ENCODE peak calls at places on chromosome 11, in four cellular contexts. B is germinal center, Y is mesendoderm, E is NCI-H1105. J is an unnamed sample.

GRCh38 chr11:2258501-2259465 is 11.6 kb downstream of the ASCL2 start:
- DNase-seq in B (no peak), Y (no peak), E (no peak), J (no peak)

GRCh38 chr11:68962527-68963250 is 18.1 kb downstream of the MRGPRD start:
- DNase-seq in E (no peak), B (no peak), Y (no peak), J (no peak)

GRCh38 chr11:75797116-75797515 is 17.9 kb upstream of the UVRAG start:
- DNase-seq in B (peak; percentile 29), E (no peak), Y (no peak), J (no peak)

GRCh38 chr11:17734418-17734911 is at the start of gene KCNC1:
- DNase-seq in E (peak; percentile 74), B (no peak), Y (peak; percentile 59), J (peak; percentile 81)

GRCh38 chr11:87456499-87456898 is 418.8 kb downstream of the TMEM135 start:
- DNase-seq in Y (no peak), B (no peak), E (no peak), J (no peak)

GRCh38 chr11:35367491-35367890 is 51.9 kb downstream of the SLC1A2 start:
- DNase-seq in Y (no peak), E (no peak), B (no peak), J (no peak)

GRCh38 chr11:125370561-125371389 is 125.3 kb downstream of the FEZ1 start:
- DNase-seq in Y (peak; percentile 55), B (no peak), E (no peak), J (peak; percentile 17)

GRCh38 chr11:2355000-2355644 is 22.0 kb upstream of the CD81 start:
- DNase-seq in B (no peak), Y (no peak), E (no peak), J (no peak)

GRCh38 chr11:1491379-1491778 is 4.8 kb upstream of the MOB2 start:
- DNase-seq in B (no peak), E (no peak), Y (no peak), J (no peak)

GRCh38 chr11:77104727-77105126 is 2.1 kb downstream of the OMP start:
- DNase-seq in Y (no peak), B (no peak), E (no peak), J (no peak)

GRCh38 chr11:92829671-92830070 is 139.8 kb upstream of the MTNR1B start:
- DNase-seq in B (no peak), E (no peak), Y (no peak), J (no peak)

GRCh38 chr11:45934580-45935318 is 12.3 kb downstream of the LARGE2 start:
- DNase-seq in E (no peak), B (no peak), Y (no peak), J (no peak)

GRCh38 chr11:64854534-64855502 is 10.4 kb upstream of the CDC42BPG start:
- DNase-seq in Y (peak; percentile 92), B (no peak), E (no peak), J (no peak)

GRCh38 chr11:95067042-95067827 is 516 bp downstream of the SRSF8 start:
- DNase-seq in B (peak; percentile 59), Y (peak; percentile 91), E (peak; percentile 77), J (peak; percentile 79)

GRCh38 chr11:34111722-34112270 is 6.4 kb downstream of the NAT10 start:
- DNase-seq in E (no peak), Y (no peak), B (no peak), J (no peak)

GRCh38 chr11:96073536-96073935 is 149.6 kb upstream of the MTMR2 start:
- DNase-seq in E (no peak), Y (no peak), B (no peak), J (no peak)

GRCh38 chr11:75507571-75507970 is 18.2 kb downstream of the GDPD5 start:
- DNase-seq in B (no peak), Y (no peak), E (no peak), J (no peak)

GRCh38 chr11:28833670-28834069 is 725.5 kb downstream of the METTL15 start:
- DNase-seq in E (no peak), B (no peak), Y (peak; percentile 56), J (no peak)

GRCh38 chr11:86737752-86738151 is 62.6 kb upstream of the PRSS23 start:
- DNase-seq in B (no peak), Y (no peak), E (no peak), J (peak; percentile 1)

GRCh38 chr11:20611445-20611844 is 12.0 kb downstream of the SLC6A5 start:
- DNase-seq in E (no peak), Y (no peak), B (no peak), J (no peak)

GRCh38 chr11:24298126-24298525 is 198.7 kb upstream of the LUZP2 start:
- DNase-seq in E (no peak), B (no peak), Y (no peak), J (peak; percentile 17)

GRCh38 chr11:131530411-131530810 is 160.0 kb downstream of the NTM start:
- DNase-seq in E (no peak), Y (no peak), B (no peak), J (no peak)

GRCh38 chr11:2404735-2405196 is 4.2 kb downstream of the TSSC4 start:
- DNase-seq in E (no peak), B (no peak), Y (no peak), J (no peak)

GRCh38 chr11:75667831-75668507 is 869 bp downstream of the MAP6 start:
- DNase-seq in B (peak; percentile 71), Y (peak; percentile 74), E (peak; percentile 86), J (peak; percentile 76)

GRCh38 chr11:72821221-72821919 is 7.2 kb downstream of the ATG16L2 start:
- DNase-seq in B (no peak), Y (no peak), E (peak; percentile 45), J (peak; percentile 69)

GRCh38 chr11:86167499-86168161 is 76.9 kb upstream of the EED start:
- DNase-seq in Y (no peak), B (no peak), E (no peak), J (peak; percentile 17)

GRCh38 chr11:111454561-111455192 is 57.5 kb downstream of the BTG4 start:
- DNase-seq in E (peak; percentile 40), Y (peak; percentile 76), B (peak; percentile 52), J (no peak)

GRCh38 chr11:3808846-3809623 is 675 bp downstream of the PGAP2 start:
- DNase-seq in E (no peak), B (peak; percentile 76), Y (peak; percentile 83), J (peak; percentile 47)

GRCh38 chr11:40841231-40841630 is 618.2 kb downstream of the LRRC4C start:
- DNase-seq in E (no peak), Y (no peak), B (no peak), J (no peak)

GRCh38 chr11:35787626-35788025 is 125.1 kb downstream of the TRIM44 start:
- DNase-seq in E (no peak), B (no peak), Y (no peak), J (no peak)

GRCh38 chr11:120060512-120060911 is 77.4 kb downstream of the TRIM29 start:
- DNase-seq in Y (no peak), E (no peak), B (no peak), J (no peak)

GRCh38 chr11:119107538-119108150 is 500 bp downstream of the C2CD2L start:
- DNase-seq in B (peak; percentile 36), E (no peak), Y (no peak), J (no peak)

GRCh38 chr11:46718155-46719019 is 626 bp upstream of the F2 start:
- DNase-seq in B (no peak), E (no peak), Y (peak; percentile 57), J (no peak)

GRCh38 chr11:133579165-133580031 is 47.1 kb upstream of the OPCML start:
- DNase-seq in Y (peak; percentile 51), B (no peak), E (no peak), J (no peak)

GRCh38 chr11:78149646-78150045 is 10.2 kb upstream of the ALG8 start:
- DNase-seq in E (no peak), B (no peak), Y (no peak), J (no peak)

GRCh38 chr11:29159552-29160465 is 857.0 kb downstream of the KCNA4 start:
- DNase-seq in B (no peak), Y (peak; percentile 82), E (peak; percentile 26), J (peak; percentile 51)

J was measured in COR-L47.